ENCODE peak calls at places on chromosomes 13 and 19, in seven cellular contexts. O, K, F, H, Z, Y and U are unnamed samples.

GRCh38 chr19:36103842-36104552 is 6.9 kb upstream of the OVOL3 start:
- DNase-seq in H (no peak), O (no peak), F (no peak), K (no peak), Z (no peak), Y (no peak), U (no peak)

GRCh38 chr13:31951215-31951678 is 80.3 kb upstream of the FRY start:
- DNase-seq in F (no peak), H (peak; percentile 31), Y (no peak), Z (peak; percentile 91), O (no peak), K (peak; percentile 48), U (peak; percentile 64)

GRCh38 chr19:51097166-51097736 is 11.0 kb downstream of the CTU1 start:
- DNase-seq in F (peak; percentile 83), Y (peak; percentile 68), O (peak; percentile 90), H (peak; percentile 57), Z (peak; percentile 92), K (peak; percentile 61), U (peak; percentile 77)

GRCh38 chr19:35545855-35546381 is 492 bp downstream of the TMEM147 start:
- DNase-seq in Y (no peak), Z (peak; percentile 86), K (peak; percentile 60), H (peak; percentile 29), F (peak; percentile 63), O (no peak), U (peak; percentile 42)

GRCh38 chr13:100532836-100533435 is 55.7 kb downstream of the GGACT start:
- DNase-seq in F (no peak), H (no peak), Z (no peak), Y (no peak), O (peak; percentile 67), K (no peak), U (no peak)

GRCh38 chr13:33330483-33330882 is 44.9 kb upstream of the STARD13 start:
- DNase-seq in H (no peak), Z (no peak), F (no peak), O (no peak), Y (no peak), K (no peak), U (no peak)

GRCh38 chr19:47445937-47446402 is 25.7 kb downstream of the SLC8A2 start:
- DNase-seq in K (peak; percentile 43), Y (peak; percentile 44), O (no peak), F (peak; percentile 67), H (no peak), Z (peak; percentile 92), U (peak; percentile 43)

GRCh38 chr19:35844482-35845214 is 7.7 kb downstream of the NPHS1 start:
- DNase-seq in F (no peak), O (no peak), K (no peak), Y (no peak), H (no peak), Z (no peak), U (no peak)

GRCh38 chr13:111862836-111863815 is 203.8 kb upstream of the SOX1 start:
- DNase-seq in Z (no peak), Y (no peak), O (no peak), K (no peak), F (no peak), H (no peak), U (no peak)

GRCh38 chr13:99384468-99384867 is 77.3 kb upstream of the GPR183 start:
- DNase-seq in Y (no peak), F (no peak), O (no peak), K (no peak), Z (no peak), H (no peak), U (no peak)

GRCh38 chr13:20567881-20568528 is 1.0 kb downstream of the IFT88 start:
- DNase-seq in Y (no peak), F (no peak), O (no peak), K (no peak), Z (no peak), H (no peak), U (no peak)

GRCh38 chr13:112245959-112246358 is 130.2 kb upstream of the SPACA7 start:
- DNase-seq in K (no peak), H (no peak), F (no peak), Z (peak; percentile 47), O (peak; percentile 63), Y (no peak), U (no peak)

GRCh38 chr13:28560612-28561011 is 65.7 kb upstream of the FLT1 start:
- DNase-seq in Y (no peak), Z (no peak), H (no peak), F (no peak), K (no peak), O (no peak), U (no peak)
- TF ChIP-seq POLR2AphosphoS5 in Y (no peak), Z (no peak), H (no peak), F (no peak), K (no peak), O (no peak), U (no peak)

GRCh38 chr13:50387124-50387581 is 371.9 kb downstream of the KCNRG start:
- DNase-seq in Y (peak; percentile 44), F (peak; percentile 72), K (peak; percentile 50), O (no peak), Z (peak; percentile 77), H (no peak), U (peak; percentile 40)
- TF ChIP-seq CTCF in Y (peak; percentile 40), F (peak; percentile 44), K (peak; percentile 19), O (no peak), Z (no peak), H (no peak), U (no peak)

DNA sequence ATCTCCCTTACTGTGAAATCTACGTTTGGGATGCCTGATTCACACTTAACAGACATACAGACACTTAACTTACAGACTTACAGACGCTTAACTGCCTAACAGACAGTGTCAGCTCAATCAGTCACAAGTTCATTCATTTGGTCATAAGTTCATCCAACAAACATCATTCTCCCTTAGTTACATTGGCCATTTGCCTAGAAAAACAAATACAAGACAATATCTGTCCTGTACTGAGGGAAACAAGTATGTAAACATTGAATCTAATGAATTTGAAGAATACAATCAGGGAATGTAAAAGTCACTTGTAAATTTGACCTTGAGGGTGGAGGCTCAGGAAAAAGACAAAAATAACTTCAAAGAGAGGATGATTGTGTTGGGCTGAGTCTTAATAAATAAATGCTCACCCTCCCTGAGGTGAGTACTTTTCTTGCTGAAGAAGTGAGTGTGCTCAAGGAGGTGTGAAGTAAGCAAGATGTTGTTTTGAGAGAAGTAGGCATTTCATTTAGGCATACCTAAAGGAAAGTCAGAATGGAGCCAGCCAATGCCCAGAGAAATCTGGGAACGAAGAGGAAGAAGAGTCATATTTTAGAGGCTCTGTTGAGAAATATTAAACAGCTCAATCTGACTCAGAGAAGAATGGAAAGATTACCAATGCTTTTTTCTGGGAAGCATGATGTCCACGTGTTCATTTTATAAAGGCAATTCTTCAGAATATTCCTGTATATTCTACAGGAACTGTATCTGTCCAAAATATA is 958.4 kb upstream of the SLC10A2 start:
- DNase-seq in Z (no peak), F (no peak), Y (no peak), H (no peak), K (no peak), O (no peak), U (no peak)
- H3K4me3 ChIP-seq in Z (no peak overlapping the region), F (no peak overlapping the region), Y (no peak overlapping the region), H (no peak overlapping the region), K (no peak overlapping the region), O (no peak overlapping the region), U (no peak overlapping the region)

DNA sequence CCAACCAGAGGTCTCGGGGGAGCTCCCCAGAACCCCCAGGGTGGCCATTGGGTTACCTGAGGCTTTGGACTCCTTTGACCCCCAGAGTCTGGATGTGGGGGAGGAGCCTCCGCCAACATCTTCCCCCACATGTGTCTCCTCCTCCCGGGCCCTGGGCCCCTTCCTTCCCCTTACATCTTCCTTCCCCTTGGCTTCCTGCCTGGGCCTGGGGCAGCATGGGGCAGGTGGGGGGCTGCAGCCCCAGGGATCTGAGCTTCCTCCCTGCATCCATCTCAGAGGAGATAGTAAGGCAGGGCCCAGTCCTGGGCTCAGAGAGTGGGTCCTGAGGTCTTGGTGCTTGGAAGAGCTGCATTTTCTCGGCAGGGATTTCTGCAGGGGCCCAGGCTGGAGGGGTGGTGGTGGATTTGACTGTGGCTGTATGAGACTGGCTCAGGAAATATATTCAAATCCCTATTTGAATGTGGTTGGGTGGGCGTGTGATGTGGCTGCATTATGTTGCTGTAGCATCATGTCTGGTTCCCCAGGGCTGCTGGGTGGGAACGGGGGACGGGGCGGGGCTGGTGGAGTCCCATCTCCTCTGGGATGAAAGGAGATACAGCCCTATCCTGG is 919 bp downstream of the VAV1 start:
- DNase-seq in Y (no peak), K (peak; percentile 61), Z (peak; percentile 93), O (no peak), H (no peak), F (peak; percentile 46), U (peak; percentile 40)
- TF ChIP-seq POLR2AphosphoS5 in Y (no peak), K (no peak), Z (peak; percentile 79), O (no peak), H (no peak), F (no peak), U (no peak)

DNA sequence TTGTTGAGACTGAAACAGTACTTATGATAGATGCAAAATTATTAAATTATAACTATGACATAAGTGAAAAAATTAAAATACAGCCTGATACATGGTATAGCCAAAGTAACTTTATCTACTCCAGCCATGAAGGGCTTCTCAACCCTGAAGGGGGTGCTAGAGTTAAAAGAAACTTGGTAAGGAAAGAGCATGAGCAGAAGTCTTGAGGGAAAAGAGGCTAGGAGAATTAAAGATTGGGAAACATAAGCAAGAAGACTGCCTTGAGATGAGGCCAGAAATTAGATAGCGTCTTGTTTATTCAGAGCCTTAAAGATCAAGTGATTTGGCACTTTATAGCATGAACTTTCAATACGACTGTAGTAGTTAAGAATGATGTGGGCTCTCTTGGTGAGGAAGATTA is 385.5 kb upstream of the PRR20A start:
- DNase-seq in Z (no peak), Y (no peak), F (peak; percentile 61), H (no peak), K (no peak), O (no peak), U (no peak)
- TF ChIP-seq CTCF in Z (no peak), Y (no peak), F (peak; percentile 69), H (no peak), K (no peak), O (no peak), U (no peak)

DNA sequence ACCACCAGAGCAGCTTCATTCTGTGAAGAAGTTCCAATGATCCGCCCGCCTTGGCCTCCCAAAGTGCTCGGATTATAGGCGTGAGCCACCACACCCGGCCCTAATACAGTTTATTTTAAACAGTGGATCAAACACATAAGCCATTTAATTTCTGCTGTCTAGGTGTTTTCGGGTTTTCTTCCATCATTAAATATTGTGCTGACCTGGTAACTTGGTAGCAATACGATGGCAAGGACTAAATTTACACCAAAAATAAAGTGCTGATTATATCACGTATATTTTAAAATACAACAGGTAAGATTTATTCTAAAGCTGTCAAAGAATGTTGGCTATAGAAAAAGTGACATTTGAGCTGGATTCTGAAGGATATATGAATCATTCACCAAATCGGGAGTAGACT is 1.3 kb downstream of the MED4 start:
- DNase-seq in K (no peak), H (no peak), F (no peak), Z (no peak), Y (no peak), O (no peak), U (no peak)
- H3K4me3 ChIP-seq in K (peak overlapping the region; percentile 94), H (peak overlapping the region; percentile 90), F (peak overlapping the region; percentile 89), Z (peak overlapping the region; percentile 91), Y (peak overlapping the region; percentile 97), O (peak overlapping the region; percentile 82), U (peak overlapping the region; percentile 99)

DNA sequence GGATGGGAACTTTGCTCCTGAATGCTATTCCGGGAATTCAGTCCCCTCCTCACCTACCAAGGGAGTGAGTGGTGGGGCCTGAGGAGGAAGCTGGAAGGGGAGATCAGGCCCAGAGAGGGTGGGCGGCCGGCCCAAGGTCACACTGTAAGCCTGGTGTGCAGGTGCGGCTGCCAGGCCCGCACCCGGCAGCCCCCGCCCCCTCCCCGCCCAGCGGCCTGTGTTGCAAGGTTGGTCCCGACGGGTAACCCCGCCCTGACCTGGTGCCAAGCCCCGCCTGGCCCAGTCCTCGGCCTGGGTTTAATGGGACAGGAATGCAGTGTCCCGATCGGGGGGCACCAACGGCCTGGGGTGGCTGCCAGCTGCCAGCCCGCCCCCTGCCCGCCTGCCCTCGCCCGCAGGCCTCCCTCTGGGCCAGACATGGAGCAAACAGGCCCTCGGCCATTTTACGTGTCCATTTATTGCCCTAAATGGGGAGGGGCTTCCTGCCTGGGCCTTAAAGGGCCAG is 5.5 kb downstream of the ZBTB7A start:
- DNase-seq in K (peak; percentile 95), Z (peak; percentile 93), O (peak; percentile 96), Y (peak; percentile 75), H (peak; percentile 89), F (peak; percentile 60), U (peak; percentile 93)
- TF ChIP-seq POLR2AphosphoS5 in K (peak; percentile 78), Z (no peak), O (peak; percentile 55), Y (peak; percentile 47), H (peak; percentile 68), F (no peak), U (peak; percentile 62)